ENCODE peak calls at places on chromosomes 11 and 22, in seven cellular contexts. R, P, Z, C, Q, X and F are unnamed samples.

GRCh38 chr11:13256216-13256615 is 21.4 kb upstream of the BMAL1 start:
- DNase-seq in R (no peak), P (no peak), Z (no peak), C (no peak), Q (no peak), X (no peak), F (no peak)

GRCh38 chr11:81449588-81450155 is 1284.0 kb downstream of the FAM181B start:
- DNase-seq in R (no peak), P (no peak), Z (no peak), C (no peak), Q (no peak), X (no peak), F (no peak)

GRCh38 chr22:25062378-25063095 is 110.0 kb downstream of the KIAA1671 start:
- DNase-seq in R (peak), P (peak), Z (peak), C (no peak), Q (no peak), X (no peak), F (no peak)

GRCh38 chr11:24559315-24559714 is 62.5 kb downstream of the LUZP2 start:
- DNase-seq in R (no peak), P (no peak), Z (no peak), C (no peak), Q (peak), X (no peak), F (no peak)

GRCh38 chr11:45926001-45926401 is 3.5 kb downstream of the LARGE2 start:
- DNase-seq in R (no peak), P (no peak), Z (no peak), C (no peak), Q (no peak), X (no peak), F (no peak)

GRCh38 chr11:64503354-64503753 is 87.7 kb upstream of the SLC22A12 start:
- DNase-seq in R (no peak), P (no peak), Z (no peak), C (no peak), Q (no peak), X (no peak), F (no peak)

GRCh38 chr11:111500481-111500880 is 11.7 kb downstream of the BTG4 start:
- DNase-seq in R (no peak), P (no peak), Z (no peak), C (no peak), Q (no peak), X (no peak), F (no peak)

GRCh38 chr11:82183346-82183745 is 550.3 kb downstream of the FAM181B start:
- DNase-seq in R (no peak), P (no peak), Z (no peak), C (no peak), Q (no peak), X (no peak), F (no peak)

GRCh38 chr22:24166811-24167210 is 14.5 kb upstream of the SUSD2 start:
- DNase-seq in R (no peak), P (no peak), Z (no peak), C (no peak), Q (no peak), X (no peak), F (no peak)

GRCh38 chr22:27183474-27183873 is 526.1 kb downstream of the MIAT start:
- DNase-seq in R (no peak), P (no peak), Z (no peak), C (no peak), Q (no peak), X (no peak), F (no peak)